ENCODE peak calls at places on chromosomes 16 and 17, in six cellular contexts. Z, P, A, W, X and Q are unnamed samples.

GRCh38 chr17:60602385-60602742 is 2.4 kb downstream of the PPM1D start:
- DNase-seq in Z (no peak), P (peak; percentile 26), A (no peak), W (no peak), X (no peak), Q (no peak)

GRCh38 chr17:8532021-8532420 is 96.3 kb downstream of the NDEL1 start:
- DNase-seq in Z (no peak), P (peak; percentile 49), A (no peak), W (no peak), X (no peak), Q (no peak)

GRCh38 chr16:6777624-6778023 is 555.0 kb upstream of the RBFOX1 start:
- DNase-seq in Z (no peak), P (no peak), A (no peak), W (no peak), X (no peak), Q (no peak)

GRCh38 chr16:78184554-78185183 is 85.2 kb downstream of the WWOX start:
- DNase-seq in Z (no peak), P (no peak), A (no peak), W (no peak), X (no peak), Q (no peak)

GRCh38 chr17:968812-969766 is 10.5 kb downstream of the NXN start:
- DNase-seq in Z (no peak), P (no peak), A (no peak), W (no peak), X (no peak), Q (no peak)

GRCh38 chr16:85430523-85431381 is 182.4 kb upstream of the GSE1 start:
- DNase-seq in Z (no peak), P (no peak), A (no peak), W (no peak), X (no peak), Q (no peak)

GRCh38 chr17:2050871-2051387 is 4.0 kb upstream of the HIC1 start:
- DNase-seq in Z (no peak), P (no peak), A (peak; percentile 59), W (no peak), X (no peak), Q (no peak)

GRCh38 chr17:8326591-8327583 is 12.8 kb upstream of the ODF4 start:
- DNase-seq in Z (no peak), P (peak; percentile 20), A (peak; percentile 57), W (peak; percentile 26), X (peak; percentile 54), Q (peak; percentile 24)

GRCh38 chr17:61403846-61404701 is 4.4 kb downstream of the TBX2 start:
- DNase-seq in Z (no peak), P (no peak), A (peak; percentile 35), W (no peak), X (no peak), Q (no peak)

GRCh38 chr16:49838639-49839461 is 17.1 kb downstream of the ZNF423 start:
- DNase-seq in Z (no peak), P (no peak), A (no peak), W (no peak), X (no peak), Q (no peak)

GRCh38 chr17:80754846-80755245 is 210.2 kb downstream of the RPTOR start:
- DNase-seq in Z (no peak), P (no peak), A (no peak), W (no peak), X (no peak), Q (no peak)

GRCh38 chr17:16997514-16998429 is 25.9 kb upstream of the TNFRSF13B start:
- DNase-seq in Z (no peak), P (no peak), A (peak; percentile 27), W (no peak), X (peak; percentile 83), Q (no peak)
- TF ChIP-seq CTCF in Z (peak; percentile 99), P (no peak), A (peak; percentile 57), W (no peak), X (no peak), Q (no peak)

GRCh38 chr17:51636291-51636690 is 375.9 kb downstream of the UTP18 start:
- DNase-seq in Z (no peak), P (no peak), A (no peak), W (no peak), X (no peak), Q (no peak)
- TF ChIP-seq CTCF in Z (no peak), P (no peak), A (no peak), W (no peak), X (no peak), Q (no peak)

GRCh38 chr16:30650369-30651123 is at the start of gene PRR14:
- DNase-seq in Z (peak; percentile 94), P (peak; percentile 100), A (peak; percentile 100), W (peak; percentile 96), X (peak; percentile 98), Q (peak; percentile 90)
- TF ChIP-seq CTCF in Z (peak; percentile 8), P (peak; percentile 47), A (peak; percentile 19), W (peak; percentile 23), X (no peak), Q (no peak)

DNA sequence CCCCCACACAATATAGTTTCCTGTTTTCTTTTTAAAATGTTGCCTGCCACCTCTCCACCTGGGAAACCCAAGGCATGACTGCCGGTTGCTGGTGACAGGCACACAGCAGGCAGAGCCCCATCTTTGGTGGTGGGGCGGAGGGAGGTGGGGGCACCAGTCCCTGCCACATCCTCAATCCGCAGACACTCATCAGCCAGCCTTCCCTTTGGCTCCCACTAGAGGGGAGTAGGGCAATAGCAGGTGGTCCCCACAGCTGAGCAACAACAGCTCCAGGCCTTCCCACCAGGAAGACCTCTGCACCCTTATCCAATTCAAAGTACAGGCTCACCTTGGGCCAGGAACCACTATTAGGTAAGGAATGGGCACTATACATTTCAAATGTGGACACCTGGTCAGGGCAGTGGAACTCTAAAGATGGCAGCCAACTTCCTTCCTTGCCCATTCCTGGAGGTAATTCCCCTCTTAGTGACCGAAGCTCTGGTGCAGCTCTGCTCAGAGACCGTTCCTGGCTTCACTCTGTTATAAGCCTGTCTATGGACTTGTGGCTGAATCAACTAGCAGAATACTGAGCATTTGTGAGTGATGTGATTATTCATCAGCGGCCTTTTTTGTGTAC is 13.9 kb downstream of the RECQL5 start:
- DNase-seq in Z (no peak), P (no peak), A (no peak), W (peak; percentile 50), X (no peak), Q (no peak)
- TF ChIP-seq CTCF in Z (peak; percentile 78), P (peak; percentile 54), A (peak; percentile 50), W (peak; percentile 76), X (peak; percentile 59), Q (no peak)

GRCh38 chr17:17751489-17751995 is 70.3 kb downstream of the RAI1 start:
- DNase-seq in Z (no peak), P (no peak), A (no peak), W (no peak), X (peak; percentile 60), Q (no peak)

GRCh38 chr17:17752822-17753448 is 71.7 kb downstream of the RAI1 start:
- DNase-seq in Z (no peak), P (no peak), A (no peak), W (peak; percentile 42), X (no peak), Q (no peak)

GRCh38 chr17:17750881-17751280 is 69.6 kb downstream of the RAI1 start:
- DNase-seq in Z (no peak), P (no peak), A (no peak), W (no peak), X (peak; percentile 64), Q (peak; percentile 36)

GRCh38 chr17:17749921-17750320 is 68.7 kb downstream of the RAI1 start:
- DNase-seq in Z (no peak), P (peak; percentile 62), A (no peak), W (peak; percentile 57), X (peak; percentile 66), Q (no peak)

DNA sequence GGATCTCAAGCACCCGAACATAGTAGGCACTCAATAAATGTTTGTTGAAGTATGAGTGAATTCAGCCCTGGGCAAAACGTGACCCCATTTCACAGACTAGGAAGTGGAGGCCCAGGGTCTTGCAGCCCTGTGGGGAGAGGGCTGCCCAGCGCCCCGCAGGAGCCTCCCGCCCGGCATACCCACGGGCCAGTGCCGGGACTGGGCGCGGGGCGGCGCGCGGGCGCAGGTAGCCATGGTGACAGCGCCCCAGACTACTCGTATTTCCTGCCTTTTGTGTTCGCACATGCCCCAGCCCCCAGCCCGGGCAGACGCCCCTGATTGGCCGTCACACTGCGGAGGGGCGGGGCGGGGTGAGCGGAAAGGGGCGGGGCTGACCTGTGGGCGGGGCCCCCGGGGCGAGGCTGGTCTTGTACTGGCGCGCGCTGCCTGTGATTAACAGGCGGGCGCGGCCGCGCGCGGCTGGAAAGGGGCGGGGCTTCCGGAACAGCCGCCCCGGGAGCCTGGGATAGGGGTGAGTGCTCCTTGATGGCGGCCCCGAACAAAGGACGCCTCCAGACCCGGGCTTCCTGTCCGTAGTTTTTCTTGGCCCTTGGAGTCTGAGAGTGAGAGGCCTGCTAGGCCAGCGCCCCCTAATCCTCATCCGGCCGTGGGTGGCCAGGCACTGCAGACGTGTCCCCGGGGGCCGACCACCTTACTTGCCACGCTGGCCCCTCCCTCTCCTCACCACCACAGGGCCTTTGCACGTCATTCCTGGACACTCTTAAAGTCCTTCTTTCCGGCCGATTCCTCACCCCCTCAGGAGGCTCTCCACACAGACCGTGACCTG is 71.0 kb downstream of the RAI1 start:
- DNase-seq in Z (peak; percentile 44), P (peak; percentile 97), A (peak; percentile 97), W (peak; percentile 93), X (peak; percentile 98), Q (peak; percentile 93)
- TF ChIP-seq CTCF in Z (peak; percentile 41), P (peak; percentile 34), A (peak; percentile 26), W (peak; percentile 42), X (no peak), Q (no peak)